ENCODE peak calls at places on chromosomes 12 and 14, in nine cellular contexts. N is DMS53, O is uterus, X is stomach, B is NCI-H1436, C is H54, K is kidney glomerular epithelial cell, Y is activated T-cell treated with anti-CD3 and anti-CD28 coated beads for 48 hours, H is IMR-90. T is an unnamed sample.

GRCh38 chr12:124545508-124546418 is 21.6 kb downstream of the NCOR2 start:
- DNase-seq in N (no peak), K (peak), C (peak), O (no peak), H (peak), Y (peak), B (no peak), X (no peak), T (no peak)

GRCh38 chr14:50520947-50521815 is 11.2 kb downstream of the MAP4K5 start:
- DNase-seq in O (no peak), Y (peak), X (no peak), C (no peak), B (no peak), N (peak), H (peak), K (peak), T (peak)

GRCh38 chr14:77212097-77212873 is 30.7 kb downstream of the TMEM63C start:
- DNase-seq in X (no peak), O (no peak), K (no peak), H (no peak), B (no peak), Y (no peak), C (no peak), N (peak), T (no peak)

GRCh38 chr12:28313631-28314030 is 123.4 kb downstream of the CCDC91 start:
- DNase-seq in Y (no peak), N (peak), H (peak), O (no peak), B (no peak), X (no peak), K (no peak), C (peak), T (no peak)

GRCh38 chr14:23829736-23830474 is 123.7 kb upstream of the DHRS4 start:
- DNase-seq in H (peak), C (peak), O (no peak), B (no peak), N (peak), K (peak), X (peak), Y (no peak), T (peak)

GRCh38 chr14:71478542-71478941 is 453.7 kb upstream of the RGS6 start:
- DNase-seq in N (no peak), O (no peak), H (peak), C (no peak), X (no peak), Y (no peak), K (no peak), B (no peak), T (no peak)

GRCh38 chr12:112738531-112738930 is 53.0 kb upstream of the RPH3A start:
- DNase-seq in X (no peak), H (no peak), K (no peak), C (no peak), B (no peak), Y (no peak), N (no peak), O (no peak), T (no peak)

GRCh38 chr12:75760481-75761324 is 249.3 kb upstream of the KRR1 start:
- DNase-seq in C (no peak), H (no peak), K (no peak), B (no peak), N (no peak), X (no peak), O (no peak), Y (no peak), T (no peak)

GRCh38 chr12:105084251-105085250 is at the start of gene ALDH1L2:
- DNase-seq in K (peak), Y (peak), C (peak), X (peak), B (peak), N (peak), H (peak), O (peak), T (peak)

GRCh38 chr14:29927596-29928341 is at the start of gene PRKD1:
- DNase-seq in Y (no peak), X (peak), H (peak), B (no peak), K (peak), C (peak), O (peak), N (peak), T (peak)

GRCh38 chr14:95233702-95234241 is 76.4 kb upstream of the DICER1 start:
- DNase-seq in C (no peak), H (no peak), K (no peak), X (no peak), O (no peak), B (no peak), N (no peak), Y (no peak), T (no peak)

GRCh38 chr14:90644882-90645281 is 171.3 kb downstream of the TTC7B start:
- DNase-seq in H (peak), B (no peak), O (peak), Y (no peak), N (no peak), C (no peak), K (no peak), X (no peak), T (peak)

GRCh38 chr12:53764630-53765029 is 12.9 kb upstream of the CISTR start:
- DNase-seq in N (no peak), C (no peak), X (no peak), O (no peak), K (no peak), Y (no peak), H (no peak), B (no peak), T (no peak)

GRCh38 chr12:108733132-108733531 is 1.8 kb upstream of the CORO1C start:
- DNase-seq in H (no peak), O (no peak), C (no peak), X (no peak), B (no peak), Y (no peak), K (no peak), N (no peak), T (no peak)

GRCh38 chr14:100234511-100234910 is 4.4 kb upstream of the YY1 start:
- DNase-seq in X (no peak), N (no peak), O (no peak), C (no peak), B (no peak), Y (no peak), H (no peak), K (no peak), T (no peak)

T was measured in fibroblast of the conjunctiva.